ENCODE peak calls at places on chromosome 18, in seven cellular contexts. N, C, J, K, A, E and Z are unnamed samples.

GRCh38 chr18:41058351-41059125 is 896.5 kb upstream of the PIK3C3 start:
- DNase-seq in J (peak), C (no peak), E (no peak), N (no peak), K (no peak), A (no peak), Z (no peak)

GRCh38 chr18:26470011-26470637 is 78.2 kb downstream of the KCTD1 start:
- DNase-seq in A (no peak), C (no peak), K (no peak), N (no peak), E (no peak), J (peak), Z (no peak)

GRCh38 chr18:37270046-37270665 is 295.4 kb downstream of the CELF4 start:
- DNase-seq in E (peak), K (peak), A (peak), C (peak), N (peak), J (peak), Z (peak)

GRCh38 chr18:23231340-23232021 is 96.2 kb downstream of the CABLES1 start:
- DNase-seq in C (peak), J (peak), K (no peak), N (peak), A (peak), E (peak), Z (no peak)

GRCh38 chr18:63320690-63321265 is 1.2 kb upstream of the BCL2 start:
- DNase-seq in K (peak), E (peak), C (peak), N (peak), J (peak), A (peak), Z (peak)

GRCh38 chr18:10051877-10052631 is 138.2 kb downstream of the VAPA start:
- DNase-seq in K (no peak), J (peak), N (no peak), C (peak), E (peak), A (no peak), Z (no peak)

GRCh38 chr18:76621184-76621583 is 126.1 kb upstream of the ZNF516 start:
- DNase-seq in J (peak), A (no peak), N (no peak), K (no peak), C (no peak), E (peak), Z (no peak)

GRCh38 chr18:49985246-49985645 is 171.9 kb upstream of the ACAA2 start:
- DNase-seq in C (no peak), E (no peak), K (no peak), N (no peak), J (no peak), A (no peak), Z (no peak)

GRCh38 chr18:24632158-24632988 is 171.9 kb downstream of the HRH4 start:
- DNase-seq in E (no peak), J (no peak), C (no peak), K (no peak), A (no peak), N (no peak), Z (no peak)

GRCh38 chr18:11840493-11840892 is 10.7 kb upstream of the CHMP1B start:
- DNase-seq in C (no peak), N (no peak), J (no peak), E (no peak), A (no peak), K (no peak), Z (no peak)

GRCh38 chr18:50009772-50010171 is 185.2 kb downstream of the MYO5B start:
- DNase-seq in N (peak), C (peak), K (peak), J (peak), A (peak), E (peak), Z (peak)

GRCh38 chr18:24552218-24552617 is 91.8 kb downstream of the HRH4 start:
- DNase-seq in E (no peak), J (no peak), K (no peak), A (no peak), C (no peak), N (no peak), Z (no peak)

GRCh38 chr18:11728247-11728646 is 39.2 kb downstream of the GNAL start:
- DNase-seq in J (no peak), C (no peak), E (peak), A (no peak), K (no peak), N (no peak), Z (no peak)

GRCh38 chr18:73669299-73669698 is 478.3 kb downstream of the FBXO15 start:
- DNase-seq in J (peak), C (no peak), N (no peak), K (peak), A (no peak), E (peak), Z (no peak)

GRCh38 chr18:8958660-8959059 is 143.8 kb upstream of the NDUFV2 start:
- DNase-seq in C (no peak), A (no peak), K (no peak), J (no peak), E (no peak), N (no peak), Z (no peak)

GRCh38 chr18:31647354-31647753 is 37.0 kb downstream of the B4GALT6 start:
- DNase-seq in K (no peak), E (no peak), C (no peak), N (no peak), J (no peak), A (no peak), Z (no peak)

GRCh38 chr18:75727479-75727878 is 300.0 kb upstream of the SMIM21 start:
- DNase-seq in K (no peak), A (no peak), C (peak), E (peak), N (peak), J (peak), Z (no peak)

GRCh38 chr18:49778826-49779465 is 34.4 kb downstream of the ACAA2 start:
- DNase-seq in J (no peak), N (no peak), C (no peak), K (no peak), A (no peak), E (peak), Z (no peak)

GRCh38 chr18:62678847-62679535 is 36.4 kb upstream of the PHLPP1 start:
- DNase-seq in C (no peak), E (no peak), A (no peak), J (no peak), N (no peak), K (no peak), Z (no peak)

GRCh38 chr18:30034818-30035217 is 1007.7 kb downstream of the DSC3 start:
- DNase-seq in A (no peak), E (no peak), J (no peak), N (no peak), C (no peak), K (no peak), Z (no peak)

GRCh38 chr18:54223568-54224241 is 764 bp downstream of the MBD2 start:
- DNase-seq in J (peak), C (peak), N (peak), A (peak), K (peak), E (peak), Z (peak)

GRCh38 chr18:47932170-47932569 is 1.7 kb upstream of the SMAD2 start:
- DNase-seq in E (no peak), J (no peak), N (no peak), C (no peak), K (no peak), A (no peak), Z (no peak)

GRCh38 chr18:60347526-60348045 is 25.0 kb downstream of the MC4R start:
- DNase-seq in C (no peak), J (no peak), A (no peak), E (no peak), N (no peak), K (no peak), Z (no peak)

GRCh38 chr18:7626922-7627440 is 59.9 kb downstream of the PTPRM start:
- DNase-seq in J (peak), A (no peak), E (peak), K (no peak), N (no peak), C (no peak), Z (no peak)

GRCh38 chr18:75802681-75803080 is 375.2 kb upstream of the SMIM21 start:
- DNase-seq in C (no peak), K (no peak), A (no peak), J (no peak), N (no peak), E (no peak), Z (peak)

GRCh38 chr18:61047794-61048193 is 285.4 kb upstream of the CDH20 start:
- DNase-seq in E (no peak), N (no peak), A (no peak), K (no peak), C (peak), J (no peak), Z (no peak)

GRCh38 chr18:78904179-78904531 is 75.5 kb upstream of the SALL3 start:
- DNase-seq in K (no peak), A (no peak), J (no peak), C (no peak), E (no peak), N (no peak), Z (no peak)

GRCh38 chr18:74861154-74861553 is 263.5 kb downstream of the ZNF407 start:
- DNase-seq in K (no peak), N (no peak), E (peak), C (no peak), J (peak), A (no peak), Z (no peak)

GRCh38 chr18:21672868-21673267 is 31.7 kb downstream of the ABHD3 start:
- DNase-seq in C (no peak), E (peak), A (no peak), J (peak), K (peak), N (no peak), Z (peak)

GRCh38 chr18:42426496-42427015 is 471.5 kb downstream of the PIK3C3 start:
- DNase-seq in A (no peak), K (no peak), E (no peak), J (no peak), C (no peak), N (no peak), Z (no peak)

GRCh38 chr18:78986018-78986481 is 6.4 kb downstream of the SALL3 start:
- DNase-seq in J (no peak), E (peak), N (peak), A (no peak), C (peak), K (peak), Z (no peak)

GRCh38 chr18:5162111-5162510 is 34.9 kb downstream of the AKAIN1 start:
- DNase-seq in E (no peak), C (no peak), K (no peak), J (no peak), A (no peak), N (no peak), Z (no peak)

GRCh38 chr18:7740815-7741214 is 173.7 kb downstream of the PTPRM start:
- DNase-seq in J (peak), A (no peak), N (no peak), E (peak), C (no peak), K (no peak), Z (no peak)

GRCh38 chr18:66838340-66838987 is 234.6 kb upstream of the CDH19 start:
- DNase-seq in A (no peak), J (no peak), E (no peak), C (no peak), K (no peak), N (no peak), Z (no peak)

GRCh38 chr18:74457743-74458465 is 796 bp upstream of the DIPK1C start:
- DNase-seq in J (no peak), E (no peak), A (no peak), C (peak), N (no peak), K (no peak), Z (no peak)

GRCh38 chr18:9934274-9934673 is 20.5 kb downstream of the VAPA start:
- DNase-seq in K (no peak), A (no peak), J (no peak), E (no peak), N (no peak), C (no peak), Z (no peak)

GRCh38 chr18:21557607-21558253 is 42.8 kb downstream of the ESCO1 start:
- DNase-seq in C (no peak), E (no peak), J (no peak), K (peak), A (no peak), N (no peak), Z (no peak)

GRCh38 chr18:70499218-70499691 is 210.4 kb downstream of the SOCS6 start:
- DNase-seq in C (peak), A (no peak), J (no peak), K (no peak), E (no peak), N (no peak), Z (no peak)

GRCh38 chr18:14935210-14935609 is 187.2 kb downstream of the ANKRD30B start:
- DNase-seq in J (no peak), C (no peak), N (no peak), E (no peak), A (no peak), K (no peak), Z (no peak)

GRCh38 chr18:14936313-14936712 is 188.3 kb downstream of the ANKRD30B start:
- DNase-seq in N (no peak), C (no peak), J (no peak), A (no peak), E (no peak), K (no peak), Z (no peak)

GRCh38 chr18:14930076-14930475 is 182.1 kb downstream of the ANKRD30B start:
- DNase-seq in N (no peak), E (no peak), C (no peak), A (no peak), K (no peak), J (no peak), Z (no peak)

GRCh38 chr18:14930576-14930975 is 182.6 kb downstream of the ANKRD30B start:
- DNase-seq in C (no peak), K (no peak), N (no peak), J (no peak), E (no peak), A (no peak), Z (no peak)

GRCh38 chr18:14933049-14933851 is 185.3 kb downstream of the ANKRD30B start:
- DNase-seq in K (no peak), A (no peak), C (no peak), E (no peak), N (no peak), J (no peak), Z (no peak)
- H3K4me3 ChIP-seq in K (no peak), A (no peak), C (no peak), E (no peak), N (no peak), J (no peak), Z (no peak)

DNA sequence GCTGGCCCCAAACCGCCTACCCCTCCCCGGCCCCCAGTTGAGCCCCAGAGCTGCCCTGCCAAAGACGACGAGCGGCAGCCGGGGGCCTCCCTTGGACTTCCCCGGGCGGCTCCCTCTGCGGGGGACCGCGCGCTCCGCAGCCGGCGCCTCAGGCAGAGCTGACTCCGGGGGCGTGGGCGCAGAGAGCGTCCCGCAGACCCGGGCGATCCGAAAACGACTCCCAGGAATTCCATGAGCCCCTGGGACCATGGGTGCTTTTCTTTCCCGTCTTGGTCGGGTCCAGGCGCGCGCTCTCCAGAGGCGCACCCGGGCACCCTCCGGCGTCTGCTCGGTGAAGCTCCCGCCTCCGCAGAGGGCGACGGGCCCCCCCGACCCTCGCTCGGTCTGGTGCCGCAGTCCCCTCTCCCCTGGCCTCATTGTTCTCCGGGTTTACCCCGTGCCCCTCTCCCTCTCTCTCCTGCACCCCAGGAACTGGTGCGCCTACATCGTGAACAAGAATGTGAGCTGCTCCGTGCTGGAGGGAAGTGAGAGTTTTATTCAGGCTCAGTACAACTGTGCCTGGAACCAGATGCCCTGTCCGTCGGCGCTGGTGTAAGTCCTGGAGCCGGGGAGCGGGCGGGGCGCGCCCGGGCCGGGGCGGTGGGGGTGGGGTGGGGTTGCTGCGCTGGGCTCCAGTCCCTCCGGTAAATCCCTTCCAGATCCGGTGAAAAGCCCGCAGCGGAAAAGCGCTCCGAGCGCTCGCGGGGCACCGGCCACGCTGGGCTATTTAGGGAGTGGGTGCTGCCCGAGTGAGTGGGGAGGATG is 737 bp downstream of the EMILIN2 start:
- DNase-seq in J (no peak), E (peak), K (no peak), A (peak), C (peak), N (peak), Z (no peak)
- H3K4me3 ChIP-seq in J (peak), E (peak), K (peak), A (peak), C (peak), N (peak), Z (peak)

GRCh38 chr18:64333584-64333983 is 184.7 kb upstream of the LINC00305 start:
- DNase-seq in K (no peak), C (no peak), E (no peak), A (no peak), J (no peak), N (no peak), Z (no peak)

GRCh38 chr18:64337673-64338072 is 188.8 kb upstream of the LINC00305 start:
- DNase-seq in K (no peak), N (no peak), A (no peak), J (no peak), E (no peak), C (no peak), Z (no peak)

GRCh38 chr18:64332851-64333250 is 184.0 kb upstream of the LINC00305 start:
- DNase-seq in C (no peak), J (no peak), N (no peak), A (no peak), E (no peak), K (no peak), Z (no peak)

GRCh38 chr18:64331419-64331818 is 182.5 kb upstream of the LINC00305 start:
- DNase-seq in E (no peak), K (no peak), N (no peak), J (no peak), A (no peak), C (no peak), Z (no peak)

DNA sequence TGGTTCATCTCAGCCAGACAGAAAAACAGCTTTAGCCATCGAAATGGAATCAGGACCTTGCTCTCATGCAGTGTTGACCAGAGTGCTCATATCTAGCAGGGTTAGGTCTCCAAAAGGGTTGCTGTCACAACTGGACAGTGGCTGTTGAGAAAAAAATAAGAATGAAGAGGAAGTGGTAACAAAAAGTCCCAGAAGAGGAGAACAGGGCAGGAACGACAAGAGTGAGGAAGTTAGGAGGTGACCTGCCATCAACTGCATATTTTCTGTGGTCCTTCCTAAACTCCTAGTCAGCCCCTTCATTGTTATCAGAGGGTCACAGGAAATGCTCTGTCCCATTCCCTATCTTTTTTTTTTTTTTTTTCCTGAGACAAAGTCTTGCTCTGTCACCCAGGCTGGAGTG is 188.1 kb upstream of the LINC00305 start:
- DNase-seq in E (no peak), A (no peak), N (no peak), K (no peak), C (no peak), J (no peak), Z (no peak)
- H3K4me3 ChIP-seq in E (no peak), A (no peak), N (no peak), K (no peak), C (no peak), J (no peak), Z (no peak)

GRCh38 chr18:39162013-39162412 is 1596.4 kb upstream of the CELF4 start:
- DNase-seq in A (no peak), E (no peak), K (no peak), N (no peak), J (no peak), C (no peak), Z (no peak)
- H3K4me3 ChIP-seq in A (no peak), E (no peak), K (no peak), N (no peak), J (no peak), C (no peak), Z (no peak)

GRCh38 chr18:35693829-35694228 is 112.3 kb downstream of the GALNT1 start:
- DNase-seq in J (no peak), E (no peak), C (no peak), N (no peak), K (no peak), A (no peak), Z (no peak)

GRCh38 chr18:35692866-35693265 is 111.3 kb downstream of the GALNT1 start:
- DNase-seq in E (no peak), J (no peak), K (no peak), A (no peak), N (no peak), C (no peak), Z (no peak)

GRCh38 chr18:35691625-35692024 is 110.1 kb downstream of the GALNT1 start:
- DNase-seq in C (no peak), J (no peak), K (no peak), N (no peak), A (no peak), E (no peak), Z (no peak)

GRCh38 chr18:35683021-35683420 is 101.5 kb downstream of the GALNT1 start:
- DNase-seq in C (no peak), A (no peak), J (peak), K (no peak), E (no peak), N (no peak), Z (no peak)

GRCh38 chr18:35688757-35689156 is 107.2 kb downstream of the GALNT1 start:
- DNase-seq in K (no peak), C (no peak), N (no peak), E (no peak), A (no peak), J (no peak), Z (no peak)
- H3K4me3 ChIP-seq in K (no peak), C (no peak), N (no peak), E (no peak), A (no peak), J (no peak), Z (no peak)